ENCODE peak calls at places on chromosomes 3 and 15, in five cellular contexts. P, G, H, R and W are unnamed samples.
A peak's percentile ranks its signal among the peaks of the same experiment; 100 is the strongest.

GRCh38 chr15:73870700-73871408 is 2.5 kb upstream of the TBC1D21 start:
- DNase-seq in P (peak; percentile 66), G (no peak), H (peak; percentile 18), R (no peak), W (no peak)

GRCh38 chr3:143450656-143451055 is 331.1 kb downstream of the CHST2 start:
- DNase-seq in P (no peak), G (no peak), H (no peak), R (no peak), W (no peak)

GRCh38 chr15:48993411-48993810 is 29.7 kb upstream of the SHC4 start:
- DNase-seq in P (no peak), G (no peak), H (peak; percentile 35), R (no peak), W (no peak)

GRCh38 chr15:50051811-50052419 is 67.1 kb downstream of the ATP8B4 start:
- DNase-seq in P (peak; percentile 76), G (peak; percentile 88), H (peak; percentile 91), R (no peak), W (peak; percentile 11)

GRCh38 chr3:49723301-49723630 is 485 bp downstream of the GMPPB start:
- DNase-seq in P (peak; percentile 55), G (peak; percentile 60), H (peak; percentile 37), R (peak; percentile 91), W (peak; percentile 77)

GRCh38 chr3:141528837-141529236 is 42.0 kb downstream of the RASA2 start:
- DNase-seq in P (no peak), G (no peak), H (no peak), R (no peak), W (no peak)

GRCh38 chr3:104628185-104628789 is 738.4 kb upstream of the ALCAM start:
- DNase-seq in P (peak; percentile 65), G (peak; percentile 59), H (peak; percentile 73), R (peak; percentile 80), W (peak; percentile 57)

GRCh38 chr3:61239871-61240270 is 11.4 kb downstream of the FHIT start:
- DNase-seq in P (no peak), G (no peak), H (no peak), R (no peak), W (no peak)

GRCh38 chr15:75584121-75584520 is 5.0 kb upstream of the PTPN9 start:
- DNase-seq in P (peak; percentile 44), G (no peak), H (peak; percentile 24), R (peak; percentile 58), W (no peak)

GRCh38 chr3:171419457-171419856 is 40.7 kb downstream of the TNIK start:
- DNase-seq in P (no peak), G (no peak), H (no peak), R (no peak), W (no peak)

GRCh38 chr3:154427685-154428291 is 2.2 kb downstream of the GPR149 start:
- DNase-seq in P (no peak), G (no peak), H (no peak), R (no peak), W (no peak)

GRCh38 chr15:87748483-87748882 is 508.1 kb downstream of the NTRK3 start:
- DNase-seq in P (no peak), G (no peak), H (no peak), R (no peak), W (no peak)

GRCh38 chr3:28867836-28868235 is 413.0 kb upstream of the RBMS3 start:
- DNase-seq in P (no peak), G (no peak), H (no peak), R (no peak), W (no peak)

GRCh38 chr3:157442729-157443128 is 6.1 kb downstream of the PTX3 start:
- DNase-seq in P (peak; percentile 40), G (peak; percentile 44), H (peak; percentile 47), R (no peak), W (no peak)

GRCh38 chr3:52248816-52249547 is 3.4 kb downstream of the PPM1M start:
- DNase-seq in P (peak; percentile 14), G (no peak), H (no peak), R (no peak), W (no peak)

GRCh38 chr3:155594836-155595235 is 150.0 kb downstream of the PLCH1 start:
- DNase-seq in P (no peak), G (no peak), H (no peak), R (no peak), W (no peak)

GRCh38 chr3:111797035-111797717 is 61.9 kb upstream of the PHLDB2 start:
- DNase-seq in P (no peak), G (no peak), H (no peak), R (peak; percentile 27), W (no peak)

GRCh38 chr3:138465451-138465850 is 31.0 kb downstream of the ESYT3 start:
- DNase-seq in P (no peak), G (no peak), H (no peak), R (no peak), W (no peak)

GRCh38 chr15:20349774-20350498 is 191.7 kb downstream of the GOLGA6L6 start:
- DNase-seq in P (no peak), G (no peak), H (no peak), R (peak; percentile 87), W (no peak)

GRCh38 chr15:63677778-63678177 is 80.6 kb downstream of the FBXL22 start:
- DNase-seq in P (no peak), G (no peak), H (no peak), R (no peak), W (no peak)

GRCh38 chr3:61353353-61353752 is 102.1 kb upstream of the FHIT start:
- DNase-seq in P (no peak), G (no peak), H (no peak), R (no peak), W (no peak)

GRCh38 chr3:62562017-62562416 is 188.7 kb upstream of the FEZF2 start:
- DNase-seq in P (peak; percentile 90), G (peak; percentile 16), H (peak; percentile 69), R (peak; percentile 64), W (no peak)

GRCh38 chr15:79086814-79087213 is 3.8 kb downstream of the RASGRF1 start:
- DNase-seq in P (no peak), G (no peak), H (no peak), R (peak; percentile 48), W (no peak)

GRCh38 chr15:101813803-101814534 is 2.0 kb downstream of the OR4F15 start:
- DNase-seq in P (peak; percentile 54), G (peak; percentile 84), H (peak; percentile 88), R (no peak), W (no peak)

GRCh38 chr3:124172297-124172696 is 180.4 kb upstream of the ROPN1 start:
- DNase-seq in P (no peak), G (no peak), H (no peak), R (no peak), W (no peak)

GRCh38 chr15:55799287-55800212 is 56.6 kb upstream of the PRTG start:
- DNase-seq in P (peak; percentile 49), G (peak; percentile 68), H (peak; percentile 52), R (peak; percentile 83), W (peak; percentile 37)

GRCh38 chr3:122572940-122573412 is 4.5 kb upstream of the PARP15 start:
- DNase-seq in P (peak; percentile 23), G (peak; percentile 24), H (peak; percentile 41), R (no peak), W (peak; percentile 77)
- H3K4me3 ChIP-seq in P (no peak overlapping the region), G (no peak overlapping the region), H (no peak overlapping the region), R (no peak overlapping the region), W (peak overlapping the region; percentile 10)

GRCh38 chr3:177598110-177598833 is 401.0 kb upstream of the TBL1XR1 start:
- DNase-seq in P (peak; percentile 76), G (no peak), H (no peak), R (no peak), W (no peak)

GRCh38 chr3:177603137-177603603 is 405.9 kb upstream of the TBL1XR1 start:
- DNase-seq in P (peak; percentile 58), G (peak; percentile 48), H (no peak), R (no peak), W (no peak)

GRCh38 chr3:177599331-177599730 is 402.0 kb upstream of the TBL1XR1 start:
- DNase-seq in P (no peak), G (no peak), H (no peak), R (no peak), W (no peak)

GRCh38 chr3:177602601-177603136 is 405.4 kb upstream of the TBL1XR1 start:
- DNase-seq in P (peak; percentile 50), G (peak; percentile 41), H (peak; percentile 31), R (no peak), W (no peak)

GRCh38 chr3:177601120-177601519 is 403.8 kb upstream of the TBL1XR1 start:
- DNase-seq in P (no peak), G (no peak), H (no peak), R (no peak), W (no peak)
- H3K4me1 ChIP-seq in P (peaks cover 20% of the 10 kb centered on the region), G (peaks cover 7% of the 10 kb centered on the region), H (peaks cover 18% of the 10 kb centered on the region), R (peaks cover 25% of the 10 kb centered on the region), W (peaks cover 36% of the 10 kb centered on the region)

DNA sequence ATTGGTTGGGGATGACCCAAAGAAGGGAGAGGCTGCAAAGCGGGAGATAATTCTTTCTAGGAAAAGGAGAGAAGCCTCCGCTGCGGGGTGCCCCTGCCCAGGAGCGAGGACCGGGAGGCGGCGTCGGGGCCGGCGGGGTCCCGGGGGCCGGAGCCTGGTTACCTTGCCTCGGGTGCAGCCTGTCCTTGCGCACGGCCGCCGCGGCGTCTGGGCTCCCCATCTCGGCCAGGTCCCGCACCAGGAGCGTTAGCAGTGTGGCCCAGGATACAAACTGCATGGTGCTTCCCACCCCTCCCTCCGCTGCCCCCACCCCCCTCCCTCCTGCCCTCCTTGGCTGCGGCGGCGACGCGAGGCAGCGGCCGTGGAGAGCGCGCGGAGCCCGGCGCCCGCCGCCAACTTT is 419 bp downstream of the ADAMTS9 start:
- DNase-seq in P (peak; percentile 1), G (no peak), H (no peak), R (peak; percentile 62), W (no peak)
- H2AFZ ChIP-seq in P (peak overlapping the region; percentile 46), G (peak overlapping the region; percentile 51), H (peak overlapping the region; percentile 87), R (no peak overlapping the region), W (no peak overlapping the region)

GRCh38 chr3:14507345-14507741 is 32.8 kb downstream of the GRIP2 start:
- DNase-seq in P (no peak), G (no peak), H (no peak), R (peak; percentile 47), W (no peak)

GRCh38 chr3:14509796-14510100 is 30.4 kb downstream of the GRIP2 start:
- DNase-seq in P (no peak), G (no peak), H (no peak), R (peak; percentile 18), W (no peak)

GRCh38 chr3:14508505-14508819 is 31.7 kb downstream of the GRIP2 start:
- DNase-seq in P (no peak), G (no peak), H (no peak), R (no peak), W (no peak)

GRCh38 chr3:14507757-14508504 is 32.2 kb downstream of the GRIP2 start:
- DNase-seq in P (no peak), G (no peak), H (no peak), R (peak; percentile 68), W (no peak)

DNA sequence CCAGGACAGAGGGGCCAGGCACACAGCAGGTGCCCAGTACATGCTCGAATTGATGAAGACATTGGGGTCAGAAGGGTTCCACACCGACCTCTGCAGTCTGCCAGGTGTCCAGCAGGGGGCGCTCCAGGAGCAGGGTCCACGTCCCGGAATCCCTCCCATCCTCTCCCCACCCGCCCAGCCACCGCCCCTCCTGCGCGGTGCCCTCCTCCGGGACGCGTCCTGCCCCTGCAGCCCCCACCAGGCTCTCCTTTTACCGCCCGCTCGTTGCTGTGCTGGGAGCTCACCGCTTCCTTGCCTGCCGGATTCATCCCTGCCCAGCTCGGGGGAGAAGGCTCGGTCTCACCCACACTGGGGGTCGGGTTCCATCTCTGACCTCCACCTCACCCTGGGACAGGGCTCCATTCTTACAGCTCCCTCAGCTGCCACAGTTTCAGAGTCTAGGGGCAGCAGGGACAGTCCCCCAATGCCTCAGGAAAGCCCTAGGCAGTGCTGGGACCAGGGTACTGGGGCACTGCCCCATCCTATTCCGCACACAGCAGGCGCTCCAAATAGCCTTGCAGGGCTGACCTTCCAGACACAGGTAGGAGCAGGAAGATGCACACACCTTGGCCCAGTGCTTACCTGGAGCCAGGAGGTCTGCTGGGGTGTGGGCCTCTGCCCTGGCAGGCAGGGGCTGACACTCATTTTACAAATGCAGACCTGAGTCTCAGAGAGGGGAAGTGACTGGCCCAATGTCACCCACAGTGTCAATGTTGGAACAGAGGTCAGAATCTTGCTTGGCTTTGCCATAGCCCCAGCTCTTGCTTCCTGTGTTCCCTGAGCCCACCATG is 31.0 kb downstream of the GRIP2 start:
- DNase-seq in P (peak; percentile 12), G (peak; percentile 47), H (peak; percentile 18), R (peak; percentile 98), W (peak; percentile 69)
- H3K4me3 ChIP-seq in P (no peak overlapping the region), G (no peak overlapping the region), H (no peak overlapping the region), R (no peak overlapping the region), W (no peak overlapping the region)